ENCODE peak calls at places on chromosomes 13 and 19, in eight cellular contexts. T is tibial nerve, E is type B pancreatic cell, O is right lobe of liver, Y is fibroblast of lung, N is psoas muscle, W is lower lobe of right lung, V is tibial artery. Q is an unnamed sample.

GRCh38 chr13:21885714-21886224 is 214.9 kb downstream of the FGF9 start:
- DNase-seq in T (no peak), E (no peak), O (no peak), Y (no peak), N (no peak), W (no peak), V (no peak), Q (no peak)

GRCh38 chr19:24054044-24054935 is 32.7 kb upstream of the ZNF254 start:
- DNase-seq in T (no peak), E (no peak), O (no peak), Y (peak; percentile 90), N (no peak), W (no peak), V (no peak), Q (peak; percentile 35)

GRCh38 chr19:10402441-10403038 is 802 bp downstream of the CDC37 start:
- DNase-seq in T (no peak), E (no peak), O (no peak), Y (peak; percentile 55), N (peak; percentile 64), W (peak; percentile 68), V (no peak), Q (no peak)

GRCh38 chr13:75021151-75021550 is 460.8 kb downstream of the TBC1D4 start:
- DNase-seq in T (no peak), E (no peak), O (no peak), Y (no peak), N (no peak), W (no peak), V (no peak), Q (no peak)

GRCh38 chr13:23407996-23408395 is 25.5 kb downstream of the SACS start:
- DNase-seq in T (no peak), E (no peak), O (no peak), Y (no peak), N (no peak), W (no peak), V (no peak), Q (no peak)

GRCh38 chr19:43527860-43528622 is 1.0 kb upstream of the ETHE1 start:
- DNase-seq in T (peak; percentile 24), E (no peak), O (no peak), Y (no peak), N (peak; percentile 71), W (no peak), V (peak; percentile 69), Q (no peak)

GRCh38 chr19:49814010-49814409 is 918 bp upstream of the FUZ start:
- DNase-seq in T (no peak), E (no peak), O (no peak), Y (no peak), N (no peak), W (no peak), V (no peak), Q (no peak)

GRCh38 chr13:44146162-44146561 is 227.5 kb upstream of the SERP2 start:
- DNase-seq in T (no peak), E (no peak), O (no peak), Y (no peak), N (no peak), W (no peak), V (no peak), Q (no peak)

GRCh38 chr19:20928371-20928770 is 5.3 kb downstream of the ZNF85 start:
- DNase-seq in T (no peak), E (peak; percentile 11), O (no peak), Y (peak; percentile 99), N (no peak), W (no peak), V (no peak), Q (no peak)

GRCh38 chr13:112150352-112150751 is 83.4 kb downstream of the SOX1 start:
- DNase-seq in T (no peak), E (no peak), O (no peak), Y (no peak), N (no peak), W (peak; percentile 78), V (no peak), Q (peak; percentile 29)

GRCh38 chr19:39845621-39846175 is 481 bp downstream of the FBL start:
- DNase-seq in T (no peak), E (no peak), O (no peak), Y (no peak), N (no peak), W (no peak), V (no peak), Q (no peak)
- TF ChIP-seq CTCF in T (no peak), E (peak; percentile 11), O (no peak), Y (no peak), N (no peak), W (no peak), V (no peak), Q (no peak)

DNA sequence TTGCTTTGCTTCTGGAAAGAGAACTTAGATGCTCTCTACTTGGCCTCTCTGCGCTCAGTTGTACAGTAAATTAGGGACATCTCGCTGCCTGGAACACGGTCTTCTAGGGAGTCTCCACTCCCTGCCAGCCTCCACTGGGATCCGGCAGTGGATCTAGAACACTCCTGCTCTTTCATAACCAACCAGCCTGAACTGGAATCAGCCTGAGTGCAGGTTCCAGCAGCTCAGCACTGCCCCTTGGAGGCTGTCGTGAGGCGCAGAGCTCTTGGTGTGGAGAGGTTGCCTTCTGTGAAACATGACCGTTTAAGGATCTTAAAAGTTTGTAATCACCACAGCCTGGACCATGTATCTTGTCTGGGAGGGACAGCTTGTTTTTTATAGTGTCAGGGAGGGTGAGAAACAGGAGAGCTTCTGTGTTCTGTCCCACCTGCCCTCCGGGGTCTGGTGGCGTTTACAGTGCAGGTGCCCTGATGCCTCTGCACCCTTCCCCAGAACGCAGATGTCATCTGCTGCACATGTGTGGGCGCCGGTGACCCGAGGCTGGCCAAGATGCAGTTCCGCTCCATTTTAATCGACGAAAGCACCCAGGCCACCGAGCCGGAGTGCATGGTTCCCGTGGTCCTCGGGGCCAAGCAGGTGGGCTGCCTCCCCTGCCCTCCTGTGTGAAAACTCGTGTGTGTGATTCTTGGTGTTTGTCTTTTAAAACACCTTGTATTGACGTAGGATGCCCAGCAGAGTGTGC is 24.8 kb downstream of the UPF1 start:
- DNase-seq in T (no peak), E (no peak), O (peak; percentile 47), Y (no peak), N (no peak), W (no peak), V (no peak), Q (no peak)
- TF ChIP-seq CTCF in T (no peak), E (peak; percentile 54), O (peak; percentile 5), Y (peak; percentile 37), N (peak; percentile 9), W (no peak), V (no peak), Q (no peak)

DNA sequence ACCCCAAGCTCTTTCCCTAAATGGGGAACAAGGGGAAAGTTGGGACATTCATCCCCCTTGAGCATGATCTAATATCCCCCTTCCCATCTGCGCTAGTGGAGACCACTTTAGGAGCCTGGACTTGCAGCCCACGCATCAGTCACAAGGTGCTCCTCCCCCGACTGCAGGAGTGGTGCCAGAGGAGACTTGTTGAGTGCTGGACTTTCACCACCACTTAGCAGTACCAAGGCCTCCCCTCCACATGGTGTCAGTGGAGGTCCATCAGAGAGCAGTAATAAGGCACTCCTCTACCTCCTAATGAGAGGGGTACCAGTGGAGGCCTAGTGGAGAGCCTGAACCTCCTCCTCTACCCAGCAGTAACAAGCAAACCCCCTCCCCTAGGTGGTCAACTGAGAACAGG is 22.5 kb downstream of the CAB39L start:
- DNase-seq in T (no peak), E (no peak), O (peak; percentile 59), Y (no peak), N (no peak), W (no peak), V (no peak), Q (no peak)
- TF ChIP-seq CTCF in T (no peak), E (no peak), O (peak; percentile 48), Y (no peak), N (no peak), W (no peak), V (no peak), Q (no peak)

DNA sequence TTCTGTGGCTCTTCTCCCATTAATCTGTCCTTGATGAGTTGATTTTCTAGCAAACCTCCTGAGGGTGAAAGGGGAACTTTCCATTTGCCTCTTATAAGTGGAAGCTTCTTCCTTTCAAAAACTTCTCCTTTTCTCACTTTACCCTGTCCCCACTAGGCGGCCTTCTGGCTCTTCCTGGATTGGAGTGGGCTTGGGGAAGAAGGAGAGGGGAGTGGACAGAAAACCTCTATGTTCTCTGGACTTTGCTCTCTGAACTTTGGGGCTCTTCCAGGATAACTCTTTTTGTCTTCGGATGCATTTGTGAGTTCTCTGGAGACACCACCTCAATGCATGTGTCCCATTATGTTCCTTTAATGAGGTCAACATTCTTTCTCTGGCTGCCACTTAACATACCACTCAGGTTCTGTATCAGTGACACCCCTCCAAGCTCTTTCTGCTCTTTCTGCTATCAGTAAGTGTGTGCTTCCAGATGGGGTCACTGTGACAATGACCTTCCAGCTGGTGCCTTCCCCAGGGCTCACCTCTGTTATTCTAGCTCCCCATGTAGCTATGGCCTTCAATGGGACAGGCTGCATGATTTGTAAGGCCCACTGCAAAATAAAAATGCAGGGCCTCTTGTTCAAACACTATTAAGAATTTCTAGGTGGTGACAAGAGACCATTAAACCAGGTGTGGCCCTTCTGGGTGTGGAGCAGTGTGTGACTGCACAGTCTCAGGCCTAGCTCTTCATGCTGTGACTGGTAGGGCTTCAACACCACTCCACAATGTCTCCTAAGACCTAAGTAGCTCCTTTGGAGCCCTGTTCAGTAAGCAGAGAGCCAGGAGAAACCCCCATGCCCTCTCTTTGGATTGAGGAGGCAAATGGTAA is 389.2 kb downstream of the EFNB2 start:
- DNase-seq in T (no peak), E (no peak), O (no peak), Y (no peak), N (no peak), W (no peak), V (no peak), Q (no peak)
- TF ChIP-seq CTCF in T (no peak), E (no peak), O (no peak), Y (no peak), N (no peak), W (no peak), V (no peak), Q (no peak)

GRCh38 chr13:49240017-49240416 is 7.7 kb upstream of the CDADC1 start:
- DNase-seq in T (no peak), E (no peak), O (no peak), Y (peak; percentile 35), N (no peak), W (no peak), V (no peak), Q (no peak)
- TF ChIP-seq CTCF in T (peak; percentile 67), E (peak; percentile 53), O (peak; percentile 29), Y (peak; percentile 66), N (peak; percentile 26), W (peak; percentile 37), V (peak; percentile 15), Q (no peak)

GRCh38 chr19:44774614-44775013 is 3.1 kb upstream of the CBLC start:
- DNase-seq in T (no peak), E (no peak), O (peak; percentile 89), Y (no peak), N (no peak), W (no peak), V (no peak), Q (no peak)

GRCh38 chr19:44776402-44777096 is 1.1 kb upstream of the CBLC start:
- DNase-seq in T (no peak), E (no peak), O (no peak), Y (no peak), N (no peak), W (peak; percentile 76), V (no peak), Q (peak; percentile 85)

GRCh38 chr19:44775676-44776240 is 1.9 kb upstream of the CBLC start:
- DNase-seq in T (no peak), E (no peak), O (no peak), Y (no peak), N (no peak), W (no peak), V (no peak), Q (no peak)

GRCh38 chr19:44779150-44779549 is 1.5 kb downstream of the CBLC start:
- DNase-seq in T (no peak), E (no peak), O (no peak), Y (no peak), N (no peak), W (no peak), V (no peak), Q (no peak)

GRCh38 chr19:44777715-44778347 is at the start of gene CBLC:
- DNase-seq in T (no peak), E (peak; percentile 77), O (peak; percentile 91), Y (no peak), N (no peak), W (peak; percentile 82), V (no peak), Q (peak; percentile 90)
- TF ChIP-seq CTCF in T (no peak), E (no peak), O (no peak), Y (no peak), N (no peak), W (peak; percentile 7), V (no peak), Q (no peak)

Q was measured in lower leg skin.